ENCODE peak calls at places on chromosomes 7 and 10, in six cellular contexts. A is globus pallidus; S is NCI-H1694; K is SHP77; E is effector memory CD8-positive, alpha-beta T cell; W is AG09319. B is an unnamed sample.
A peak's percentile ranks its signal among the peaks of the same experiment; 100 is the strongest.

GRCh38 chr10:26485150-26485941 is 47.2 kb downstream of the APBB1IP start:
- DNase-seq in W (no peak), E (no peak), A (no peak), S (no peak), K (no peak), B (no peak)

GRCh38 chr10:114179747-114180146 is 594 bp downstream of the TDRD1 start:
- DNase-seq in E (no peak), W (no peak), S (no peak), A (no peak), K (no peak), B (no peak)

GRCh38 chr10:72356987-72357386 is 2.3 kb upstream of the DNAJB12 start:
- DNase-seq in W (no peak), A (no peak), K (no peak), S (no peak), E (no peak), B (no peak)

GRCh38 chr7:35697414-35698175 is 2.7 kb upstream of the HERPUD2 start:
- DNase-seq in W (no peak), S (no peak), A (no peak), E (no peak), K (no peak), B (no peak)

GRCh38 chr10:13503745-13504463 is 24.9 kb downstream of the BEND7 start:
- DNase-seq in K (no peak), E (no peak), A (no peak), W (no peak), S (no peak), B (no peak)

GRCh38 chr10:101358706-101359300 is 4.8 kb downstream of the BTRC start:
- DNase-seq in W (no peak), A (no peak), S (no peak), K (no peak), E (no peak), B (no peak)

GRCh38 chr7:112053405-112054069 is 152.7 kb downstream of the DOCK4 start:
- DNase-seq in W (no peak), S (no peak), E (no peak), K (no peak), A (no peak), B (no peak)

GRCh38 chr7:29035044-29035740 is 77.1 kb upstream of the TRIL start:
- DNase-seq in E (no peak), A (no peak), W (no peak), K (no peak), S (no peak), B (no peak)

GRCh38 chr7:38220452-38220851 is 42.4 kb downstream of the STARD3NL start:
- DNase-seq in S (no peak), A (no peak), K (no peak), E (no peak), W (no peak), B (no peak)

GRCh38 chr7:46397591-46397990 is 476.5 kb upstream of the IGFBP3 start:
- DNase-seq in E (no peak), A (no peak), S (no peak), W (no peak), K (no peak), B (no peak)

GRCh38 chr10:61078542-61078941 is 134.6 kb upstream of the RHOBTB1 start:
- DNase-seq in E (no peak), S (no peak), A (no peak), W (no peak), K (no peak), B (no peak)

GRCh38 chr7:135386181-135386580 is 123.7 kb downstream of the CNOT4 start:
- DNase-seq in E (no peak), S (no peak), K (no peak), W (no peak), A (no peak), B (no peak)

GRCh38 chr7:66697451-66698438 is 42.8 kb upstream of the RABGEF1 start:
- DNase-seq in A (peak; percentile 74), E (no peak), W (no peak), S (peak; percentile 59), K (no peak), B (no peak)

GRCh38 chr7:111741811-111742240 is 179.5 kb upstream of the IMMP2L start:
- DNase-seq in A (peak; percentile 74), W (peak; percentile 36), S (peak; percentile 77), K (peak; percentile 63), E (no peak), B (no peak)

GRCh38 chr10:89151857-89152256 is 55.3 kb downstream of the CH25H start:
- DNase-seq in W (no peak), S (no peak), K (no peak), A (no peak), E (no peak), B (no peak)

GRCh38 chr10:96417432-96417831 is 58.6 kb upstream of the OPALIN start:
- DNase-seq in E (no peak), A (peak; percentile 46), W (no peak), S (no peak), K (no peak), B (no peak)

GRCh38 chr7:27994639-27995038 is 186.0 kb downstream of the JAZF1 start:
- DNase-seq in K (peak; percentile 89), W (no peak), S (no peak), A (no peak), E (no peak), B (no peak)

GRCh38 chr7:129090307-129090907 is 35.5 kb upstream of the TNPO3 start:
- DNase-seq in A (no peak), S (no peak), K (no peak), E (no peak), W (no peak), B (no peak)

GRCh38 chr10:90806677-90807076 is 51.2 kb downstream of the HTR7 start:
- DNase-seq in K (no peak), S (no peak), E (no peak), A (no peak), W (no peak), B (no peak)

GRCh38 chr7:6558837-6559236 is 7.6 kb upstream of the GRID2IP start:
- DNase-seq in E (peak; percentile 16), S (peak; percentile 69), W (no peak), A (no peak), K (peak; percentile 64), B (no peak)

GRCh38 chr10:131683281-131683861 is 217.4 kb upstream of the PPP2R2D start:
- DNase-seq in A (no peak), E (no peak), S (no peak), W (no peak), K (no peak), B (no peak)

GRCh38 chr10:52029628-52030027 is 284.5 kb upstream of the DKK1 start:
- DNase-seq in E (no peak), S (no peak), W (no peak), K (no peak), A (no peak), B (no peak)

GRCh38 chr7:76316984-76317781 is 14.7 kb downstream of the HSPB1 start:
- DNase-seq in W (no peak), A (no peak), K (no peak), E (no peak), S (no peak), B (no peak)

GRCh38 chr7:116576350-116577319 is 51.8 kb downstream of the CAV1 start:
- DNase-seq in E (no peak), W (peak; percentile 87), K (no peak), S (no peak), A (no peak), B (no peak)

GRCh38 chr10:102231357-102232318 is 5.5 kb downstream of the ELOVL3 start:
- DNase-seq in W (no peak), E (peak; percentile 54), A (no peak), S (peak; percentile 15), K (peak; percentile 49), B (peak; percentile 83)

GRCh38 chr7:46197833-46198540 is 276.9 kb upstream of the IGFBP3 start:
- DNase-seq in W (no peak), K (no peak), E (no peak), A (no peak), S (no peak), B (no peak)

GRCh38 chr10:131961777-131962450 is 19.8 kb downstream of the BNIP3 start:
- DNase-seq in E (no peak), W (no peak), K (peak; percentile 15), S (peak; percentile 4), A (peak; percentile 20), B (no peak)

GRCh38 chr7:47833211-47833610 is 115.1 kb downstream of the PKD1L1 start:
- DNase-seq in K (no peak), W (no peak), E (no peak), S (no peak), A (no peak), B (no peak)

GRCh38 chr10:101901340-101901739 is 57.7 kb upstream of the KCNIP2 start:
- DNase-seq in E (no peak), S (no peak), W (no peak), A (no peak), K (no peak), B (no peak)

GRCh38 chr7:12661581-12661980 is 25.9 kb upstream of the ARL4A start:
- DNase-seq in S (no peak), E (no peak), K (no peak), W (no peak), A (no peak), B (no peak)

GRCh38 chr7:76191783-76192240 is 9.9 kb upstream of the SRRM3 start:
- DNase-seq in W (no peak), K (peak; percentile 43), A (no peak), E (no peak), S (peak; percentile 41), B (no peak)

GRCh38 chr10:24882047-24882698 is 70.2 kb downstream of the PRTFDC1 start:
- DNase-seq in E (peak; percentile 36), S (no peak), K (no peak), W (no peak), A (no peak), B (peak; percentile 42)

GRCh38 chr10:3935141-3935540 is 150.1 kb upstream of the KLF6 start:
- DNase-seq in E (peak; percentile 33), K (no peak), A (no peak), W (no peak), S (no peak), B (no peak)

GRCh38 chr10:125824736-125825135 is 1.4 kb downstream of the BCCIP start:
- DNase-seq in E (no peak), S (no peak), W (no peak), K (no peak), A (no peak), B (no peak)

GRCh38 chr10:21681156-21681555 is 147.1 kb downstream of the MLLT10 start:
- DNase-seq in K (no peak), E (no peak), A (no peak), S (no peak), W (no peak), B (no peak)